ENCODE peak calls at places on chromosomes 7 and 10, in nine cellular contexts. V is posterior vena cava; X is posterior cingulate gyrus; P is COLO829; K is activated T-cell treated with anti-CD3 and anti-CD28 coated beads for 1 hour; Z is activated CD4-positive, alpha-beta T cell treated with anti-CD3 and anti-CD28 coated beads for 24 hours; Q is NCI-H2171; A is amniotic stem cell; G is kidney glomerular epithelial cell. I is an unnamed sample.

GRCh38 chr7:130363156-130363847 is 17.0 kb upstream of the CPA1 start:
- DNase-seq in V (peak), X (no peak), P (no peak), K (no peak), Z (peak), Q (no peak), A (peak), G (peak), I (no peak)

GRCh38 chr7:64834989-64835388 is 40.8 kb downstream of the ZNF138 start:
- DNase-seq in V (no peak), X (no peak), P (no peak), K (no peak), Z (no peak), Q (no peak), A (no peak), G (no peak), I (no peak)

GRCh38 chr7:91295571-91295970 is 31.3 kb downstream of the FZD1 start:
- DNase-seq in V (no peak), X (no peak), P (no peak), K (no peak), Z (no peak), Q (no peak), A (no peak), G (no peak), I (no peak)

GRCh38 chr7:52114056-52114455 is 797.4 kb upstream of the COBL start:
- DNase-seq in V (no peak), X (no peak), P (no peak), K (no peak), Z (no peak), Q (no peak), A (no peak), G (no peak), I (no peak)

GRCh38 chr10:132264966-132265877 is 42.5 kb downstream of the STK32C start:
- DNase-seq in V (peak), X (no peak), P (no peak), K (no peak), Z (no peak), Q (no peak), A (no peak), G (no peak), I (no peak)

GRCh38 chr7:133299620-133300019 is 46.7 kb downstream of the EXOC4 start:
- DNase-seq in V (no peak), X (no peak), P (no peak), K (no peak), Z (no peak), Q (no peak), A (no peak), G (no peak), I (no peak)

GRCh38 chr10:114519306-114519669 is 115.0 kb upstream of the AFAP1L2 start:
- DNase-seq in V (no peak), X (no peak), P (no peak), K (no peak), Z (no peak), Q (no peak), A (no peak), G (peak), I (no peak)

GRCh38 chr7:112763996-112764395 is 26.2 kb downstream of the TMEM168 start:
- DNase-seq in V (no peak), X (no peak), P (no peak), K (no peak), Z (no peak), Q (no peak), A (no peak), G (no peak), I (no peak)

GRCh38 chr10:29530112-29530976 is 104.4 kb downstream of the SVIL start:
- DNase-seq in V (no peak), X (no peak), P (no peak), K (no peak), Z (no peak), Q (no peak), A (no peak), G (no peak), I (no peak)

GRCh38 chr10:33306756-33307519 is 27.5 kb downstream of the NRP1 start:
- DNase-seq in V (no peak), X (no peak), P (no peak), K (no peak), Z (no peak), Q (no peak), A (no peak), G (no peak), I (no peak)

GRCh38 chr7:132255898-132256297 is 320.4 kb downstream of the PLXNA4 start:
- DNase-seq in V (no peak), X (no peak), P (no peak), K (no peak), Z (no peak), Q (no peak), A (no peak), G (no peak), I (no peak)

GRCh38 chr10:18500576-18500975 is 150.8 kb downstream of the NSUN6 start:
- DNase-seq in V (no peak), X (no peak), P (no peak), K (no peak), Z (no peak), Q (no peak), A (no peak), G (no peak), I (no peak)

GRCh38 chr7:51606601-51607154 is 290.1 kb upstream of the COBL start:
- DNase-seq in V (no peak), X (no peak), P (no peak), K (no peak), Z (no peak), Q (no peak), A (no peak), G (no peak), I (no peak)

GRCh38 chr7:134691820-134692705 is 45.4 kb downstream of the BPGM start:
- DNase-seq in V (no peak), X (no peak), P (no peak), K (no peak), Z (no peak), Q (no peak), A (peak), G (no peak), I (no peak)

GRCh38 chr10:21203473-21204107 is 306.5 kb upstream of the NEBL start:
- DNase-seq in V (no peak), X (no peak), P (no peak), K (no peak), Z (no peak), Q (no peak), A (no peak), G (no peak), I (no peak)

GRCh38 chr7:101362334-101363195 is at the start of gene COL26A1:
- DNase-seq in V (peak), X (peak), P (no peak), K (no peak), Z (no peak), Q (peak), A (no peak), G (no peak), I (no peak)

GRCh38 chr7:7739718-7740355 is 21.4 kb upstream of the RPA3 start:
- DNase-seq in V (no peak), X (no peak), P (no peak), K (no peak), Z (no peak), Q (no peak), A (no peak), G (peak), I (no peak)

GRCh38 chr7:99331002-99331401 is 5.3 kb downstream of the ARPC1A start:
- DNase-seq in V (no peak), X (no peak), P (no peak), K (no peak), Z (no peak), Q (no peak), A (no peak), G (no peak), I (no peak)

GRCh38 chr7:78620931-78621330 is 822.4 kb downstream of the PHTF2 start:
- DNase-seq in V (no peak), X (no peak), P (no peak), K (no peak), Z (no peak), Q (no peak), A (no peak), G (no peak), I (no peak)

GRCh38 chr7:101875215-101875846 is 57.9 kb downstream of the CUX1 start:
- DNase-seq in V (no peak), X (no peak), P (no peak), K (no peak), Z (no peak), Q (no peak), A (no peak), G (no peak), I (no peak)

GRCh38 chr10:108424656-108425055 is 1260.2 kb upstream of the SORCS1 start:
- DNase-seq in V (no peak), X (no peak), P (no peak), K (no peak), Z (no peak), Q (no peak), A (peak), G (peak), I (no peak)

GRCh38 chr7:2523461-2523905 is 3.9 kb downstream of the LFNG start:
- DNase-seq in V (no peak), X (no peak), P (no peak), K (no peak), Z (no peak), Q (peak), A (no peak), G (no peak), I (no peak)

GRCh38 chr10:117972168-117972822 is 74.4 kb downstream of the RAB11FIP2 start:
- DNase-seq in V (no peak), X (no peak), P (no peak), K (no peak), Z (no peak), Q (no peak), A (no peak), G (no peak), I (no peak)

GRCh38 chr7:158811461-158811860 is 17.8 kb downstream of the ESYT2 start:
- DNase-seq in V (no peak), X (no peak), P (no peak), K (no peak), Z (no peak), Q (no peak), A (no peak), G (no peak), I (no peak)

GRCh38 chr7:2689951-2690705 is 2.1 kb downstream of the AMZ1 start:
- DNase-seq in V (no peak), X (no peak), P (no peak), K (no peak), Z (no peak), Q (no peak), A (peak), G (peak), I (no peak)

GRCh38 chr7:115226410-115226809 is 304.5 kb downstream of the MDFIC start:
- DNase-seq in V (no peak), X (no peak), P (no peak), K (no peak), Z (no peak), Q (no peak), A (no peak), G (no peak), I (no peak)

GRCh38 chr10:92411406-92411805 is 120.4 kb downstream of the MARCHF5 start:
- DNase-seq in V (no peak), X (no peak), P (no peak), K (no peak), Z (no peak), Q (no peak), A (no peak), G (no peak), I (no peak)

GRCh38 chr7:21427861-21428641 is at the start of gene SP4:
- DNase-seq in V (peak), X (peak), P (peak), K (peak), Z (peak), Q (peak), A (peak), G (peak), I (peak)

GRCh38 chr10:119025776-119026175 is 3.7 kb upstream of the NANOS1 start:
- DNase-seq in V (no peak), X (peak), P (no peak), K (no peak), Z (no peak), Q (no peak), A (no peak), G (no peak), I (no peak)

GRCh38 chr10:129909531-129910286 is 54.4 kb downstream of the EBF3 start:
- DNase-seq in V (peak), X (no peak), P (no peak), K (no peak), Z (no peak), Q (no peak), A (no peak), G (no peak), I (peak)

GRCh38 chr10:46544989-46545791 is 11.3 kb downstream of the GPRIN2 start:
- DNase-seq in V (peak), X (peak), P (no peak), K (no peak), Z (no peak), Q (no peak), A (no peak), G (no peak), I (peak)